ENCODE peak calls at places on chromosome 3, in eight cellular contexts. Z is transverse colon, C is ovary, W is IMR-90, J is testis, E is prostate gland, Y is Peyer's patch, I is spleen. F is an unnamed sample.

GRCh38 chr3:130316164-130316563 is 29.3 kb upstream of the COL6A5 start:
- DNase-seq in I (no peak), J (peak), Y (no peak), E (no peak), W (peak), Z (peak), C (no peak), F (no peak)

GRCh38 chr3:161171113-161171512 is 50.0 kb upstream of the NMD3 start:
- DNase-seq in Z (no peak), E (no peak), I (no peak), W (peak), C (peak), Y (no peak), J (peak), F (peak)

GRCh38 chr3:101383156-101383575 is 62.8 kb upstream of the IMPG2 start:
- DNase-seq in J (no peak), Y (no peak), C (no peak), I (no peak), E (no peak), Z (no peak), W (peak), F (no peak)

GRCh38 chr3:115071611-115072010 is 75.5 kb downstream of the ZBTB20 start:
- DNase-seq in I (no peak), Y (no peak), E (no peak), C (no peak), W (peak), Z (no peak), J (no peak), F (no peak)

GRCh38 chr3:191236635-191237034 is 37.6 kb downstream of the OSTN start:
- DNase-seq in Y (no peak), I (no peak), W (peak), J (no peak), E (no peak), C (no peak), Z (no peak), F (no peak)

GRCh38 chr3:126567696-126568438 is 9.1 kb upstream of the C3orf22 start:
- DNase-seq in C (no peak), I (no peak), E (no peak), Y (no peak), Z (no peak), W (no peak), J (peak), F (no peak)

GRCh38 chr3:143182861-143183667 is 63.5 kb downstream of the CHST2 start:
- DNase-seq in Z (no peak), Y (no peak), C (no peak), W (no peak), I (no peak), J (no peak), E (no peak), F (peak)

GRCh38 chr3:161316006-161316689 is 55.2 kb downstream of the SPTSSB start:
- DNase-seq in Y (no peak), I (no peak), E (peak), W (no peak), J (no peak), Z (peak), C (no peak), F (no peak)

GRCh38 chr3:120682095-120682681 is at the start of gene HGD:
- DNase-seq in J (no peak), Z (peak), I (no peak), C (no peak), W (peak), E (peak), Y (no peak), F (no peak)

GRCh38 chr3:44862221-44862637 is 517 bp downstream of the TMEM42 start:
- DNase-seq in I (no peak), E (no peak), J (peak), W (peak), Y (no peak), Z (no peak), C (no peak), F (no peak)

GRCh38 chr3:56314842-56315241 is 153.4 kb downstream of the ERC2 start:
- DNase-seq in C (no peak), I (no peak), Z (no peak), Y (no peak), J (no peak), E (peak), W (no peak), F (no peak)
- TF ChIP-seq POLR2A in C (no peak), I (no peak), Z (no peak), Y (no peak), J (no peak), E (no peak), W (no peak), F (no peak)

GRCh38 chr3:5186089-5186853 is 1.2 kb upstream of the EDEM1 start:
- DNase-seq in I (no peak), Z (no peak), E (no peak), W (no peak), Y (no peak), J (no peak), C (no peak), F (peak)
- TF ChIP-seq POLR2A in I (no peak), Z (no peak), E (no peak), W (no peak), Y (no peak), J (no peak), C (no peak), F (no peak)

DNA sequence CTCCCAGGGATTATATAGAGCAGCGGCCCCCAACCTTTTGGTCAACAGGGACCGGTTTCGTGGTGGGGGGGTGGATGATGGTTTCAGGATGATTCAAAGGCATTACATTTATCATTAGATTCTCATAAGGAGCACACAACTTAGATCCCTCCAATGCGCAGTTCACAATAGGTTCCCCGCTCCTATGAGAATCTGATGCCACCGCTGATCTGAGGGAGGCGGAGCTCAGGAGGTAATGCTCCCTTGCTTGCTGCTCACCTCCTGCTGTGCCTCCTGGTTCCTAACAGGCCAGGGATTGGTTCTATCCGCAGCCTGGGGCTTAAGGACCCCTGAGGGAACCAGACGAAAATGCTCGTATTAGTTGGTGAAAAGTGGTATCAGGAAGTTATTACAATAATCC is 1.3 kb upstream of the HACD2 start:
- DNase-seq in I (peak), Z (peak), Y (peak), C (no peak), J (peak), E (peak), W (no peak), F (peak)
- TF ChIP-seq POLR2A in I (no peak), Z (no peak), Y (no peak), C (no peak), J (no peak), E (no peak), W (no peak), F (no peak)

GRCh38 chr3:20110826-20111225 is 70.6 kb downstream of the KAT2B start:
- DNase-seq in C (no peak), E (no peak), Y (no peak), Z (no peak), I (no peak), W (no peak), J (no peak), F (no peak)

GRCh38 chr3:20107722-20108121 is 67.5 kb downstream of the KAT2B start:
- DNase-seq in J (no peak), C (no peak), W (no peak), I (no peak), Y (no peak), E (no peak), Z (no peak), F (no peak)

GRCh38 chr3:20108869-20109268 is 68.6 kb downstream of the KAT2B start:
- DNase-seq in W (no peak), Y (no peak), Z (no peak), E (no peak), J (no peak), C (no peak), I (no peak), F (no peak)

DNA sequence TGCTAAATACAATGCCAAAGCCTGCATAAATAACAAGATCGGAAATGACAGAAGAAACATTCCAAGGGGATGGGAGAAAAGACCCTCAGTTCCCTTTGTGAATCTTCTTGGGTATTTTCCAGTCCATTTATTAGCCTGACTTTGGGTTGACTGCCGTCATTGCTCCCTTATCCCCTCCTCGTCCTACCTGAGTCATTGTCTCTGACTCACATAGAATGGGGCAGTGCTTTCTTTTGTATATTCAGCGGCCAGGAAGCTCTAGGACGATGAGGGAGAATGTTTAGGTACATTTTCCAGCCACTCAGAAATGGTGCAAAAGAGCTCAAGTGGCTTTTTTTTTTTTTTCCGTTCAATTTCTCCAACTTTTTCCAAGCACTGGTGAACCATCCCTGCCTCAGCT is 71.6 kb downstream of the KAT2B start:
- DNase-seq in E (no peak), I (no peak), Z (no peak), J (no peak), Y (no peak), C (no peak), W (peak), F (no peak)
- TF ChIP-seq POLR2A in E (no peak), I (no peak), Z (no peak), J (no peak), Y (no peak), C (no peak), W (no peak), F (no peak)

DNA sequence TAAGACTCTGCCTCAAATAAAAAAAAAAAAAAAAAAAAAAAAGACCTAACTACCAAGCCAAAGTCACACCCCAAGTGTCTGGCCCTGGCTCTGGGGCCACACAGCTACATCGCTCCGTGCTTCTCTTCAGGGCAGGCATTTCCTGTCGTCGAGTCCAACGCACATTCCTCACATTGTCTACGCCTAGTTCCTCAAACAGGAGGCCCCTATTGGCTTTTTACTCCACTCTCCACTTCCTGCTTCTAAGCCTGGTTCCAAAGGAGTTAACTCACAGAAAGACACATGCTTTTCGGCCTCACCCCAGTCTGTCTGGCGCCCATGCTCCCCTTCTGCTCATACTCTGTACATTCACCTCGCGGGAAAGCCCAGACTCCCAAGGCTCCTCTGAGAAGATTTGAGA is 28.8 kb downstream of the KNG1 start:
- DNase-seq in J (peak), C (no peak), W (peak), Z (peak), Y (no peak), I (no peak), E (no peak), F (no peak)
- TF ChIP-seq POLR2A in J (no peak), C (no peak), W (no peak), Z (no peak), Y (no peak), I (no peak), E (no peak), F (no peak)

GRCh38 chr3:18295171-18295920 is 129.8 kb downstream of the SATB1 start:
- DNase-seq in E (no peak), C (no peak), Y (peak), J (no peak), W (peak), I (no peak), Z (peak), F (peak)
- TF ChIP-seq POLR2A in E (no peak), C (no peak), Y (no peak), J (no peak), W (no peak), I (no peak), Z (no peak), F (no peak)

GRCh38 chr3:155854147-155854940 is at the start of gene SLC33A1:
- DNase-seq in C (peak), Y (peak), J (peak), I (peak), Z (peak), E (peak), W (peak), F (peak)
- TF ChIP-seq POLR2A in C (peak), Y (peak), J (no peak), I (peak), Z (peak), E (peak), W (peak), F (peak)

DNA sequence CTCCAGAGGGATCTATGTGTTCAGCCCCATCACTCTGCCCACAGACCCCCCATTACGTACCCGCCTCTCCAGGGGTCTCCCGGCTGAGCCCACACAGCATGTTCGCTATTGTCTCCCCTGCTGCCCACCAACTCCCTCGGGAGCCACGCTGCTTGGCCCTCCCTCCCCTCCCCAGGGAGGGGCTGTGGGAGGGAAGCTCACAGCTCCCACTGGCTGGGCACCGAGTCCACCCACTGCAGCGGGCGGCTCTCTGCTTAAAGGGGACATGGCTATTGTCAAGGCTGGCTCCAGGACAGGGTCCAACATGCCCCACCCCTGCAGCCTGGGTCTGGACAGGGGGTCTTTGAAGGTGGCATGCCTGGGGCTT is at the start of gene GRIP2:
- DNase-seq in Y (no peak), W (no peak), I (peak), E (no peak), J (no peak), C (peak), Z (no peak), F (no peak)
- TF ChIP-seq POLR2A in Y (no peak), W (no peak), I (no peak), E (no peak), J (no peak), C (no peak), Z (no peak), F (no peak)